ENCODE peak calls at places on chromosome 16, in nine cellular contexts. I is body of pancreas, P is PC-9, N is bronchial epithelial cell, K is RWPE1, J is right atrium auricular region, S is ovary, X is retinal pigment epithelial cell, U is chondrocyte. R is an unnamed sample.

GRCh38 chr16:79644977-79645667 is 44.6 kb upstream of the MAF start:
- DNase-seq in X (peak), S (no peak), J (no peak), K (peak), U (no peak), N (peak), P (no peak), I (no peak), R (no peak)

GRCh38 chr16:62298567-62298966 is 262.3 kb upstream of the CDH8 start:
- DNase-seq in X (no peak), J (no peak), U (no peak), S (no peak), I (no peak), P (no peak), N (no peak), K (no peak), R (no peak)

GRCh38 chr16:26995522-26995921 is 71.2 kb upstream of the C16orf82 start:
- DNase-seq in I (no peak), X (no peak), U (no peak), S (no peak), J (no peak), P (no peak), K (no peak), N (no peak), R (no peak)

GRCh38 chr16:24539850-24540484 is 601 bp downstream of the RBBP6 start:
- DNase-seq in K (peak), I (peak), P (peak), J (no peak), U (peak), X (no peak), N (no peak), S (peak), R (peak)

GRCh38 chr16:31181102-31181830 is 1.3 kb downstream of the FUS start:
- DNase-seq in J (peak), K (peak), I (no peak), P (peak), S (peak), X (no peak), U (peak), N (peak), R (no peak)

GRCh38 chr16:28292731-28293588 is 635 bp downstream of the SBK1 start:
- DNase-seq in S (no peak), N (no peak), J (no peak), I (peak), P (peak), K (no peak), X (no peak), U (no peak), R (no peak)

GRCh38 chr16:53913082-53913870 is 209.3 kb downstream of the FTO start:
- DNase-seq in P (no peak), J (peak), I (no peak), U (no peak), X (no peak), N (peak), K (peak), S (peak), R (no peak)

GRCh38 chr16:23148513-23149266 is 562 bp downstream of the USP31 start:
- DNase-seq in P (peak), K (peak), U (no peak), X (no peak), S (peak), J (peak), I (peak), N (no peak), R (peak)

GRCh38 chr16:674968-675883 is at the start of gene RHBDL1:
- DNase-seq in U (no peak), J (no peak), K (no peak), P (no peak), I (no peak), S (peak), N (no peak), X (no peak), R (no peak)

GRCh38 chr16:61926766-61927165 is 109.5 kb downstream of the CDH8 start:
- DNase-seq in I (no peak), S (no peak), K (no peak), U (no peak), X (peak), J (no peak), P (no peak), N (peak), R (no peak)

GRCh38 chr16:54936086-54936978 is 5.7 kb downstream of the IRX5 start:
- DNase-seq in J (no peak), N (no peak), I (no peak), K (no peak), S (no peak), X (no peak), U (no peak), P (no peak), R (peak)

GRCh38 chr16:85330694-85331188 is 218.5 kb upstream of the CIBAR2 start:
- DNase-seq in K (peak), U (no peak), I (peak), X (no peak), J (no peak), N (peak), P (no peak), S (no peak), R (no peak)

GRCh38 chr16:20613471-20613887 is 37.3 kb upstream of the ACSM2B start:
- DNase-seq in U (no peak), X (no peak), J (no peak), P (no peak), K (no peak), S (no peak), I (peak), N (no peak), R (no peak)

GRCh38 chr16:49281481-49281842 is at the start of gene CBLN1:
- DNase-seq in X (no peak), N (no peak), S (no peak), K (no peak), J (no peak), P (no peak), U (no peak), I (no peak), R (no peak)

GRCh38 chr16:31253642-31254045 is 6.1 kb upstream of the ITGAM start:
- DNase-seq in X (no peak), N (peak), S (no peak), J (peak), U (no peak), K (no peak), P (no peak), I (no peak), R (no peak)

GRCh38 chr16:75097941-75098897 is 18.4 kb downstream of the LDHD start:
- DNase-seq in S (no peak), P (peak), K (no peak), U (peak), I (no peak), X (no peak), J (no peak), N (peak), R (no peak)

GRCh38 chr16:4979736-4980660 is 21.9 kb downstream of the SEC14L5 start:
- DNase-seq in S (no peak), N (no peak), K (no peak), P (no peak), I (no peak), U (peak), X (no peak), J (no peak), R (no peak)

GRCh38 chr16:67528222-67528869 is at the start of gene RIPOR1:
- DNase-seq in S (peak), X (no peak), N (no peak), K (no peak), P (peak), I (peak), J (no peak), U (no peak), R (no peak)

GRCh38 chr16:64012166-64012565 is 1109.7 kb downstream of the CDH11 start:
- DNase-seq in P (no peak), I (no peak), K (no peak), X (no peak), N (no peak), U (no peak), J (no peak), S (no peak), R (no peak)

GRCh38 chr16:85428168-85428898 is 184.8 kb upstream of the GSE1 start:
- DNase-seq in I (peak), U (peak), N (peak), P (peak), K (no peak), S (peak), J (no peak), X (no peak), R (no peak)

GRCh38 chr16:7390974-7391373 is 58.3 kb downstream of the RBFOX1 start:
- DNase-seq in P (no peak), N (no peak), I (no peak), X (no peak), K (no peak), J (no peak), U (no peak), S (no peak), R (no peak)

GRCh38 chr16:66682271-66682670 is 14.3 kb downstream of the CMTM4 start:
- DNase-seq in I (no peak), K (no peak), X (no peak), P (no peak), J (no peak), U (no peak), S (no peak), N (no peak), R (no peak)

GRCh38 chr16:1979271-1980025 is 1.8 kb downstream of the NOXO1 start:
- DNase-seq in P (peak), N (peak), J (no peak), X (no peak), S (no peak), I (peak), K (peak), U (no peak), R (no peak)

GRCh38 chr16:878071-878784 is 77.7 kb upstream of the GNG13 start:
- DNase-seq in X (no peak), P (no peak), U (peak), J (no peak), S (no peak), N (no peak), K (no peak), I (no peak), R (no peak)

DNA sequence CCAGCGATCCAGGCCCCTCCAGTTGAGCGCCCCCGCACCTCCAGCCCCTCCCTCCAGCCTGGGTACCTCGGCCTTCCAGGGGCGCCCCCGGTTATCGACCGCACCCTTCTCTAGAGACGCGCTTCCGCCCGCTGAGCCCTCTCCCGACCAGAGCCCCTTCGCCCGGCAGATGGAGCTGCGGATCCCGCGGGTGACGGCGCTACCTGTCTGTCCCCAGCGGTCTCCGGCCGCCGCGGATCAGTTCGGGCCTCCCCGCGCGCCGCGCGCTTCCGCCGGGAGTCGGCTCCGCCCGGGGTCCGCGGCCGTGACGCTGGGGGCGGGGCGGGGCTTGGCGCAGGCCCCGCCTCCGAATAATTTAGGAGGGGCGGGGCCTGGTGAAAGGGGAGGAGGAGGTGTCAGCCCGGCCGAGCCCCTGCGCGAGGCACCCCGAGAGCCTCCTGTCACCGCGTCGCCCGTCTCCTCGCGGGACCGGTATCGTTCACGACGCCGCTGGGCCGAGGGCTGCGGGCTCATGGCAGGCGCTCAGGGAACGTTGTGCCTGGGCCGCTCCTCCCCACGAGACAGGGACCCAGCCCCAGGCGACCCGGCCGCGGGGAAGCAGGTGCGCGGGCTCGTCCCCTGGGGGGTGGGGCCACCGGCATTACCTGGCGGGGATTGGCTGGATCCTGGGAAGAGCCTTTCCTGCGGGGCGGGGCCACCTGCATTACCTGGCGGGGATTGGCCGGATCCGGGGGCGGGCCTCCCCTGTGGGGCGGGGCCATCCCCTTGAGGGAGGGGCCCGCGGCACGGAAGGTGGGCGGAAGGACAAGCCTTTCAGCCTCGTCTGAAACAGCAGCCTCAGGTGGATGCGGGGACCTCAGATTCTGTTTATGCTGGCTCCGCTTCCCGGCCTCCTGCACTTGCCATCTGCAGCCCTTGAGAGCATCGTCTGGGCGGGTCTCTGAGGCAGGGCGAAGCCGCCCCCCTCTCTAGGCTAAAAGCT is at the start of gene SPATA2L:
- DNase-seq in P (peak), K (peak), J (peak), U (no peak), N (peak), X (no peak), S (peak), I (peak), R (peak)
- TF ChIP-seq CTCF in P (no peak), K (no peak), J (no peak), U (peak), N (peak), X (no peak), S (no peak), I (peak), R (peak)

DNA sequence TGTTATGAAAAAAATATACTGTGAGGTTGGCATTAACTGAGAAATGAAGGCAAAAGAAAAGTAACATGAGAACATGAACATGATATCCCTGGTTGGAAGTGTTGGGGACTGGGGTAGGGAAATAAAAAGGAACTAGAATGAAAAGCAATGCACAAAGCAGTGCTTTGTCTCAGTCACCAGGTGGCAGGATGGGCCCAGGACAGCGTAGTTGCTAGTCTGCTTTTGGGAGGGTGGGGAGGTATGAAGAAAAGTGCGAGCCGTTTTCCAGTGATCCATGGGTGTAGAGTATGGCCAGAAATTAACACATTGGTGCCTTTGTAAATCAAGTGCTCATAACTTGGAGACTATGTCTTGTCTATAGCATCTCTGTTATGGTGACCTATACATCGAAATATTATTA is 662.5 kb upstream of the SALL1 start:
- DNase-seq in I (no peak), U (no peak), N (no peak), J (no peak), S (no peak), X (no peak), P (no peak), K (no peak), R (no peak)
- TF ChIP-seq CTCF in I (no peak), U (peak), N (peak), J (no peak), S (no peak), X (no peak), P (peak), K (no peak), R (no peak)

GRCh38 chr16:87347932-87348615 is 30.9 kb upstream of the C16orf95 start:
- DNase-seq in J (no peak), X (no peak), S (no peak), U (no peak), N (no peak), P (no peak), K (no peak), I (no peak), R (no peak)
- TF ChIP-seq CTCF in J (no peak), X (no peak), S (no peak), U (peak), N (no peak), P (no peak), K (no peak), I (no peak), R (no peak)

GRCh38 chr16:57185446-57185944 is 344 bp downstream of the PSME3IP1 start:
- DNase-seq in S (peak), N (peak), X (no peak), U (no peak), I (peak), J (peak), K (peak), P (peak), R (no peak)
- TF ChIP-seq CTCF in S (no peak), N (no peak), X (no peak), U (no peak), I (peak), J (no peak), K (no peak), P (no peak), R (no peak)

GRCh38 chr16:73170587-73170986 is 122.7 kb upstream of the ZFHX3 start:
- DNase-seq in K (no peak), N (no peak), I (no peak), J (no peak), P (no peak), X (no peak), S (peak), U (no peak), R (no peak)

GRCh38 chr16:73171901-73172619 is 124.1 kb upstream of the ZFHX3 start:
- DNase-seq in U (no peak), K (no peak), N (no peak), X (no peak), I (no peak), S (no peak), J (no peak), P (no peak), R (no peak)

GRCh38 chr16:73171380-73171779 is 123.5 kb upstream of the ZFHX3 start:
- DNase-seq in U (no peak), S (no peak), J (no peak), N (no peak), P (no peak), X (no peak), K (peak), I (no peak), R (no peak)

GRCh38 chr16:73173396-73173795 is 125.5 kb upstream of the ZFHX3 start:
- DNase-seq in N (no peak), S (no peak), X (no peak), J (no peak), K (no peak), I (no peak), U (no peak), P (no peak), R (no peak)

GRCh38 chr16:73172621-73173312 is 124.8 kb upstream of the ZFHX3 start:
- DNase-seq in J (peak), X (no peak), P (peak), U (no peak), K (peak), I (peak), S (peak), N (peak), R (peak)
- TF ChIP-seq CTCF in J (no peak), X (peak), P (peak), U (peak), K (no peak), I (peak), S (peak), N (peak), R (peak)